ENCODE peak calls at places on chromosomes 1 and 21, in six cellular contexts. Z is HCT116, O is OCI-LY7, U is hepatocyte, T is MM.1S, N is neural progenitor cell. E is an unnamed sample.

GRCh38 chr21:41945982-41946381 is 7.8 kb downstream of the C2CD2 start:
- DNase-seq in Z (no peak), O (no peak), U (no peak), T (no peak), N (no peak), E (no peak)

GRCh38 chr1:210949489-210949888 is 184.5 kb downstream of the KCNH1 start:
- DNase-seq in Z (no peak), O (no peak), U (no peak), T (no peak), N (no peak), E (no peak)

GRCh38 chr1:224860488-224860887 is 69.0 kb upstream of the DNAH14 start:
- DNase-seq in Z (no peak), O (no peak), U (no peak), T (no peak), N (peak; percentile 11), E (no peak)

GRCh38 chr1:197994907-197995407 is 77.8 kb downstream of the LHX9 start:
- DNase-seq in Z (no peak), O (no peak), U (peak; percentile 56), T (no peak), N (no peak), E (no peak)

GRCh38 chr21:39105836-39106235 is 77.4 kb downstream of the PSMG1 start:
- DNase-seq in Z (no peak), O (no peak), U (no peak), T (no peak), N (no peak), E (no peak)

GRCh38 chr1:110212165-110213142 is 2.3 kb downstream of the KCNC4 start:
- DNase-seq in Z (no peak), O (peak; percentile 24), U (peak; percentile 44), T (no peak), N (peak; percentile 44), E (no peak)

GRCh38 chr1:94068831-94069648 is 51.9 kb downstream of the ABCA4 start:
- DNase-seq in Z (no peak), O (no peak), U (peak; percentile 63), T (no peak), N (peak; percentile 54), E (peak; percentile 77)

GRCh38 chr1:113872219-113872934 is 865 bp upstream of the PTPN22 start:
- DNase-seq in Z (no peak), O (peak; percentile 50), U (no peak), T (peak; percentile 7), N (no peak), E (no peak)

GRCh38 chr1:96096138-96097011 is 625.2 kb upstream of the PTBP2 start:
- DNase-seq in Z (no peak), O (no peak), U (no peak), T (no peak), N (no peak), E (no peak)

GRCh38 chr1:167714851-167715652 is 6.7 kb upstream of the MPZL1 start:
- DNase-seq in Z (peak; percentile 86), O (peak; percentile 94), U (peak; percentile 90), T (peak; percentile 98), N (peak; percentile 89), E (peak; percentile 97)

GRCh38 chr1:51636765-51637522 is 20.1 kb downstream of the OSBPL9 start:
- DNase-seq in Z (peak; percentile 70), O (no peak), U (peak; percentile 23), T (no peak), N (no peak), E (peak; percentile 89)

DNA sequence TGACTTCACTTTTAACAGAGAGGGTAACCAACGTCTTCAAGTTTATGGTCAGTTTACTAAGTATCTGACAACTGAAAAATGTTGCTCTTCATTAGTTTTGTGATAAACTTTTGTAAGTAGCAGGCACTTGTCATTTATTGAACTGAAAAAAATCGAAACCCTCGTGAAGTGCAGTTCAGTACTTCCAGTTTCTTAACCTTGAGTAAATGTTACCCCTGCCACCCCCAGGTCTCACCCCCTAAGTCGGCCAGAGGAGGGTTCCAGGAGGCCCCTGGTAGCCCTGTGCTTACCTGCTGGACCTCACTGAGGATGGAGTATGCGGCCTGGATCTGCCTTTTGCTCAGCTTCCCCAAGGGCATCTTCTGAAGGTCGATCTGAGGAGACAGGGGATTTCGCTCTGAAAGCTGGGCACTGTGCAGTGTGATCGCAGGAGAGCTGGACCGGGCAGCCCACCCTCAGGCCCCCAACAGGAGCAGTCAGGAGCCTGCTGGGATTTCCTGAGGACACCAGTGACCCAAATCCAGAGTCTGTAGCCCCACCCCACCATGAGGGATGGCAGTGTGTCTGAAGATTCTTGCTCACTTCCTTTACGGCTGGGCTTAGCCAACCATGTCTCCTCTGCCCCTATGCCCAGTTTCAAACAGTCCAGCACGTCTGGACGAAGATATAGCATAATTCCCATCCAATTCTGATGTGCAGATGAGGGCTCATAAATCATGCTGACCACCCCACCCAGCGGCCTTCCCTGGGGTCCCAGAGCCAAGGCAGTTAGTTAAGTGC is 37.6 kb downstream of the PARP1 start:
- DNase-seq in Z (no peak), O (peak; percentile 83), U (no peak), T (no peak), N (no peak), E (no peak)
- TF ChIP-seq EZH2phosphoT487 in Z (no peak), O (no peak), U (no peak), T (no peak), N (no peak), E (no peak)

DNA sequence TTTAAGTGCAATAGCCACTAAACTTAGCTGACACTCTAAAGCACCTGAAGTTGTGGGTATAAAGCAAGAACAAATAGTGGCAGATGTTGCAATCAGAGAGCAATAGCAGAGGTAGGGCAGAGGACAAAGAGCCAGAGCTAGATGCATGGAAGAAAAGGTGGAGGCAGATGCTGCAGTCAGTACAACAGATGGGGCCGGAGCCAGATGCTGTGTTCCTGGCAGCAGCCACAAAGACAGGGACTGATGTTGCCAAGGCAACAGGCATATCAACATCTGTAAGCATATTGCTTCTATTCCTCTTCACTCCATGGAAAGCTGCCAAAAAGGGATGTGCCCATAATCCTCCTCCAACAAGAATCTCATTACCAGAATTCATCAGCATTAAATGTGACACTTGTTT is 108.0 kb downstream of the TNNI3K start:
- DNase-seq in Z (no peak), O (no peak), U (peak; percentile 78), T (no peak), N (peak; percentile 39), E (no peak)
- TF ChIP-seq EZH2phosphoT487 in Z (no peak), O (no peak), U (no peak), T (no peak), N (no peak), E (no peak)

GRCh38 chr1:101203812-101204540 is 32.8 kb upstream of the S1PR1 start:
- DNase-seq in Z (no peak), O (no peak), U (no peak), T (no peak), N (peak; percentile 15), E (peak; percentile 5)

GRCh38 chr1:101198842-101199636 is 37.8 kb upstream of the S1PR1 start:
- DNase-seq in Z (no peak), O (no peak), U (no peak), T (no peak), N (no peak), E (no peak)

GRCh38 chr1:101199637-101199982 is 37.2 kb upstream of the S1PR1 start:
- DNase-seq in Z (no peak), O (no peak), U (no peak), T (no peak), N (no peak), E (no peak)

GRCh38 chr1:101196668-101197067 is 40.2 kb upstream of the S1PR1 start:
- DNase-seq in Z (no peak), O (no peak), U (no peak), T (no peak), N (no peak), E (no peak)

DNA sequence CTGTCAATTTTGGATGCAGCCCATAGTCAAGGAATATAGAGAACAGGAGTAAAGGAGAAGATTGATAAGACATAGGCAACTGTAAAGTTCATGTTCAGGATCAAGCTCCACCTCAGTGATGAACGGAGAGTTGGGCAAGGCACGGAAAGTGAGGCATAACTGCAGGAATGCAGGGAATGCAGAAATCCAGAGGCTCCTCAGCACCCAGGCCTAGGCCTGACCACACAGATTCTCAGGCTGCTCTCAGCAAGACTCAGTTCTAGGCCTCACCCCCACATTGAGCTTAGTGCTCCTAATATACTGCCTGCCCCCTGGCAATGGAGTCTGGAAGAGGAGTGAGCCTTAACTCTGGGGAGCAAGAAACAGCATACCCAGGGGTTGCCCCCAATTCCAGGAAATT is 36.3 kb upstream of the S1PR1 start:
- DNase-seq in Z (peak; percentile 10), O (no peak), U (peak; percentile 23), T (no peak), N (no peak), E (peak; percentile 57)
- TF ChIP-seq EZH2phosphoT487 in Z (no peak), O (no peak), U (no peak), T (no peak), N (no peak), E (no peak)

DNA sequence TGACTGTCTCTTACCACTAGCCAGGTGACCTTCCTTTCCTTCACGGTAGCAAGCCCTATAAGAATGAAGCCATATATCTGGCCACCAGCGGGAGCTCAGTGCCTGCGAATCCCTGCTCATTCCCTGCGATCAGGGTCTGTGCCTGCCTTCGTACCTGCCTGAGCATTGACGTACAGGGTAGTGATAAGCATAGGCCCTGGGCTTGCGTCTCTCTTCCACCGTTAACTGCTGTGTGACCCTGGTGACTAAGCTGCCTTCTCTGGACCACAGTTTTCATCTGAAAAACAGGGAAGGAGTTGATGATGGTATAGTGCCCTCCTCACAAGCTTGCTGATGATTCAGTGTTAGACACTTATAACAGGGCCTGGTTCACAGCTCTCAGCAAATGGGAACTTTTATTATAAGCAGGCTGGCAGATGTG is 4.1 kb downstream of the ZC3H12A start:
- DNase-seq in Z (no peak), O (no peak), U (peak; percentile 22), T (no peak), N (no peak), E (peak; percentile 71)
- TF ChIP-seq EZH2phosphoT487 in Z (no peak), O (no peak), U (no peak), T (no peak), N (no peak), E (no peak)

DNA sequence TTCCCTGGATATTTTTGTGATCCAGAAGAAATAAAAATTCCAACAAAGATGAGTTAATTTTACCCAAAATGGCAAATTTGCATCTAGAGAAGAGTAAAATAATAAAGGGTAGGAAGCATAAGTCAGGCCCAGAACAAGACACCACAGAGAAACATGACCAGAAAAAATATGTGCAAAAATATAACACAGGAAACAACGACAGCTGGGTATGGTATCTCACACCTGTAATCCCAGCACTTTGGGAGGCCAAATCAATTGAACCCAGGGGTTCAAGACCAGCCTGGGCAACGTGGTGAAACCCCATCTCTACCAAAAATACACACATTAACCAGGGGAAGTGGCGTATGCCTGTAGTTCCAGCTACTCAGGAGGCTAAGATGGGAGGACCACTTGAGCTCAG is 39.7 kb upstream of the SDC3 start:
- DNase-seq in Z (no peak), O (no peak), U (no peak), T (no peak), N (no peak), E (no peak)
- TF ChIP-seq EZH2phosphoT487 in Z (no peak), O (no peak), U (no peak), T (no peak), N (no peak), E (no peak)

GRCh38 chr1:103525114-103525606 is 339 bp upstream of the RNPC3 start:
- DNase-seq in Z (no peak), O (peak; percentile 50), U (peak; percentile 81), T (peak; percentile 6), N (peak; percentile 75), E (peak; percentile 35)
- TF ChIP-seq EZH2phosphoT487 in Z (no peak), O (no peak), U (no peak), T (no peak), N (no peak), E (no peak)

DNA sequence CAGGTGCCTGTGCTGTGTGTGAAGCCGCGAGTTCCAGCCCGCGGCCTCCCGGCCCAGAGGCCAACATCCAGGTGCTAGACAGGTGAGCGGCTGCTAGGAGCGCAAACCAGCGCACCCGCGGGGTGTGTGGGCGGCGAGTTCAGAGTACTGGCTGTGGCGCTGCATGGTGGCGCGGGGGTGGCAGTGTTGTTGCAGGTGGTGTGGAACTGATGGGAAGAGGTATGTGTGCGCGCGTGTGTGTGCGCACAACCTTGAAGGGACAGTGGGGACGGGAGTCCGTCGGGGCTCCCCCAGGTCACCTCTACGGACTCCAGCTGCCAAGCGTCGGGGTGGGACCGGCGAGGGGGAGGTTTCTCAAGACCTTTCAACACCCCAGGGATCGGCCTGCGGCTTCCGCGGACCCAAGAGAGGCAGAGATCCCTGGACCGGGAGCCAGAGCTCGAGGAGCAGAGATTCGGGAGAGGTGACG is 433 bp upstream of the DMBX1 start:
- DNase-seq in Z (no peak), O (no peak), U (peak; percentile 34), T (no peak), N (no peak), E (peak; percentile 24)
- TF ChIP-seq EZH2phosphoT487 in Z (no peak), O (peak; percentile 53), U (peak; percentile 75), T (peak; percentile 58), N (peak; percentile 95), E (no peak)